ENCODE peak calls at places on chromosomes 1 and 21, in eight cellular contexts. One of them, this sample, is unnamed. For H3K4me1, the result is how much of the 10 kb centered on the place peaks cover.

GRCh38 chr1:38464071-38464661 is 395.4 kb downstream of the RRAGC start:
- DNase-seq in A549: no peak
- DNase-seq in GM23338: no peak
- DNase-seq in H1: no peak
- DNase-seq in IMR-90: no peak
- DNase-seq in H9: no peak
- DNase-seq in left lung: no peak
- DNase-seq in effector memory CD4-positive, alpha-beta T cell: no peak
- DNase-seq in this sample: no peak

GRCh38 chr1:33363470-33363861 is 42.6 kb upstream of the A3GALT2 start:
- DNase-seq in H9: no peak
- DNase-seq in GM23338: no peak
- DNase-seq in IMR-90: no peak
- DNase-seq in left lung: no peak
- DNase-seq in A549: no peak
- DNase-seq in effector memory CD4-positive, alpha-beta T cell: no peak
- DNase-seq in H1: no peak
- DNase-seq in this sample: no peak

GRCh38 chr1:12478612-12478985 is 139.4 kb downstream of the DHRS3 start:
- DNase-seq in left lung: no peak
- DNase-seq in H1: no peak
- DNase-seq in GM23338: no peak
- DNase-seq in H9: no peak
- DNase-seq in A549: no peak
- DNase-seq in IMR-90: no peak
- DNase-seq in effector memory CD4-positive, alpha-beta T cell: no peak
- DNase-seq in this sample: no peak

GRCh38 chr1:20873311-20873710 is 86.2 kb upstream of the HP1BP3 start:
- DNase-seq in effector memory CD4-positive, alpha-beta T cell: no peak
- DNase-seq in IMR-90: peak
- DNase-seq in H1: no peak
- DNase-seq in H9: no peak
- DNase-seq in A549: no peak
- DNase-seq in left lung: no peak
- DNase-seq in GM23338: no peak
- DNase-seq in this sample: no peak

GRCh38 chr1:47468759-47469404 is 31.0 kb downstream of the FOXD2 start:
- DNase-seq in left lung: no peak
- DNase-seq in A549: no peak
- DNase-seq in H9: no peak
- DNase-seq in H1: no peak
- DNase-seq in IMR-90: no peak
- DNase-seq in GM23338: peak
- DNase-seq in effector memory CD4-positive, alpha-beta T cell: no peak
- DNase-seq in this sample: no peak

GRCh38 chr1:163320891-163321290 is 863 bp upstream of the NUF2 start:
- DNase-seq in effector memory CD4-positive, alpha-beta T cell: no peak
- DNase-seq in H9: no peak
- DNase-seq in GM23338: peak
- DNase-seq in IMR-90: no peak
- DNase-seq in left lung: no peak
- DNase-seq in H1: no peak
- DNase-seq in A549: no peak
- DNase-seq in this sample: no peak

GRCh38 chr1:192724670-192725069 is 84.2 kb upstream of the RGS2 start:
- DNase-seq in H9: no peak
- DNase-seq in left lung: no peak
- DNase-seq in A549: no peak
- DNase-seq in effector memory CD4-positive, alpha-beta T cell: no peak
- DNase-seq in H1: no peak
- DNase-seq in IMR-90: peak
- DNase-seq in GM23338: no peak
- DNase-seq in this sample: peak

GRCh38 chr1:92441316-92442311 is 45.1 kb downstream of the GFI1 start:
- DNase-seq in IMR-90: no peak
- DNase-seq in GM23338: peak
- DNase-seq in A549: peak
- DNase-seq in effector memory CD4-positive, alpha-beta T cell: no peak
- DNase-seq in left lung: no peak
- DNase-seq in H9: peak
- DNase-seq in H1: peak
- DNase-seq in this sample: no peak

GRCh38 chr1:193060938-193061337 is 1.5 kb downstream of the RO60 start:
- DNase-seq in H1: no peak
- DNase-seq in A549: no peak
- DNase-seq in H9: no peak
- DNase-seq in effector memory CD4-positive, alpha-beta T cell: no peak
- DNase-seq in IMR-90: peak
- DNase-seq in left lung: no peak
- DNase-seq in GM23338: no peak
- DNase-seq in this sample: peak

GRCh38 chr21:17610862-17611261 is 1.8 kb downstream of the BTG3 start:
- DNase-seq in left lung: peak
- DNase-seq in A549: peak
- DNase-seq in H9: no peak
- DNase-seq in effector memory CD4-positive, alpha-beta T cell: no peak
- DNase-seq in H1: no peak
- DNase-seq in GM23338: no peak
- DNase-seq in IMR-90: peak
- DNase-seq in this sample: peak

GRCh38 chr1:206685256-206685748 is 597 bp downstream of the MAPKAPK2 start:
- DNase-seq in H1: no peak
- DNase-seq in H9: no peak
- DNase-seq in A549: peak
- DNase-seq in left lung: peak
- DNase-seq in IMR-90: peak
- DNase-seq in GM23338: peak
- DNase-seq in effector memory CD4-positive, alpha-beta T cell: peak
- DNase-seq in this sample: peak

GRCh38 chr1:21673277-21673780 is 4.2 kb upstream of the RAP1GAP start:
- DNase-seq in IMR-90: peak
- DNase-seq in effector memory CD4-positive, alpha-beta T cell: no peak
- DNase-seq in H9: peak
- DNase-seq in left lung: no peak
- DNase-seq in A549: no peak
- DNase-seq in H1: no peak
- DNase-seq in GM23338: no peak
- DNase-seq in this sample: peak

GRCh38 chr1:215081566-215082531 is 688 bp upstream of the KCNK2 start:
- DNase-seq in H1: no peak
- DNase-seq in effector memory CD4-positive, alpha-beta T cell: no peak
- DNase-seq in H9: peak
- DNase-seq in GM23338: peak
- DNase-seq in IMR-90: peak
- DNase-seq in A549: no peak
- DNase-seq in left lung: peak
- DNase-seq in this sample: peak

GRCh38 chr1:84836145-84836544 is 56.9 kb downstream of the LPAR3 start:
- DNase-seq in GM23338: no peak
- DNase-seq in H9: no peak
- DNase-seq in A549: no peak
- DNase-seq in left lung: no peak
- DNase-seq in effector memory CD4-positive, alpha-beta T cell: no peak
- DNase-seq in IMR-90: no peak
- DNase-seq in H1: no peak
- DNase-seq in this sample: no peak

GRCh38 chr21:25708467-25709065 is 26.1 kb downstream of the ATP5PF start:
- DNase-seq in GM23338: peak
- DNase-seq in H9: no peak
- DNase-seq in H1: no peak
- DNase-seq in effector memory CD4-positive, alpha-beta T cell: peak
- DNase-seq in A549: peak
- DNase-seq in IMR-90: peak
- DNase-seq in left lung: no peak
- DNase-seq in this sample: peak

GRCh38 chr21:25901580-25901979 is 166.8 kb downstream of the GABPA start:
- DNase-seq in A549: no peak
- DNase-seq in left lung: no peak
- DNase-seq in IMR-90: peak
- DNase-seq in GM23338: no peak
- DNase-seq in H9: no peak
- DNase-seq in H1: no peak
- DNase-seq in effector memory CD4-positive, alpha-beta T cell: no peak
- DNase-seq in this sample: no peak

GRCh38 chr1:15012822-15013221 is 140.7 kb upstream of the TMEM51 start:
- DNase-seq in GM23338: no peak
- DNase-seq in A549: no peak
- DNase-seq in effector memory CD4-positive, alpha-beta T cell: no peak
- DNase-seq in IMR-90: no peak
- DNase-seq in H9: no peak
- DNase-seq in H1: no peak
- DNase-seq in left lung: peak
- DNase-seq in this sample: no peak

GRCh38 chr1:1436634-1437032 is 1.1 kb downstream of the VWA1 start:
- DNase-seq in GM23338: no peak
- DNase-seq in H9: no peak
- DNase-seq in effector memory CD4-positive, alpha-beta T cell: no peak
- DNase-seq in A549: no peak
- DNase-seq in H1: no peak
- DNase-seq in IMR-90: no peak
- DNase-seq in left lung: no peak
- DNase-seq in this sample: no peak

GRCh38 chr21:29304577-29304976 is 5.9 kb downstream of the BACH1 start:
- DNase-seq in IMR-90: no peak
- DNase-seq in GM23338: no peak
- DNase-seq in A549: no peak
- DNase-seq in left lung: no peak
- DNase-seq in H9: no peak
- DNase-seq in H1: no peak
- DNase-seq in effector memory CD4-positive, alpha-beta T cell: no peak
- DNase-seq in this sample: no peak
- H3K4me1 ChIP-seq in IMR-90: under half
- H3K4me1 ChIP-seq in GM23338: half or more
- H3K4me1 ChIP-seq in A549: under half
- H3K4me1 ChIP-seq in left lung: half or more
- H3K4me1 ChIP-seq in H9: under half
- H3K4me1 ChIP-seq in H1: under half
- H3K4me1 ChIP-seq in effector memory CD4-positive, alpha-beta T cell: under half
- H3K4me1 ChIP-seq in this sample: half or more

DNA sequence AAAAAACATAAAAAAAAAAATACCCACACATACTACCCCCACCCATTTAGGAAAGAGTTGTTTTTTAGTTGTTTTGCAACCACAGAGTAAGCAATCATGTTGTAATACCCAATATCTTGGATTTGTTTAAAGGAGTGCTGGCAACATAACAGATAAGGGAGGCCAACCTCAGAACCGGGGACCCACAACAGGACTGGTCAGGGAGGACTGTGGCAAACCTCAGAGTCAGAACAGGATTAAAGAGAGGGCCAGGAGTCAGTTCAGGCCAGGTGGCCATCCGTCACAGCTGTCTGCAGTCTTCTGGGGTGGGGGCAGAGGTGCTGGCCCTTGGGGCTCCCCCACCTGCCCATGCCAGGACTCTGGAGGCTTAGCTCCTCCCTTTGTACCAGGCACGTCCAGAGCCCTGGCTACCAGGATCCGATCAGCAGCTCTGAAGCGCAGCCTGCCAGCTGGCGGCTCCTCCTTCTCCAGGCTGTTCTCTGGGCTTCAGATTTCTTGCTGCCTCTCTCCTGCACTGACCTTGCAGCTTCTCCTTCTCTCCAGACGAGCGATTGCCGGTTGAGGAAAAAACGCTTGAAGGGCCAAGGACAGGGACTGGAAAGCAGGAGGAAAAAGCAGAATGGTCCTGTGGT is 7.9 kb downstream of the H6PD start:
- DNase-seq in left lung: peak
- DNase-seq in GM23338: no peak
- DNase-seq in IMR-90: no peak
- DNase-seq in effector memory CD4-positive, alpha-beta T cell: no peak
- DNase-seq in H9: no peak
- DNase-seq in H1: no peak
- DNase-seq in A549: no peak
- DNase-seq in this sample: peak
- H3K4me1 ChIP-seq in left lung: under half
- H3K4me1 ChIP-seq in GM23338: under half
- H3K4me1 ChIP-seq in IMR-90: under half
- H3K4me1 ChIP-seq in effector memory CD4-positive, alpha-beta T cell: under half
- H3K4me1 ChIP-seq in H9: under half
- H3K4me1 ChIP-seq in H1: under half
- H3K4me1 ChIP-seq in A549: under half
- H3K4me1 ChIP-seq in this sample: half or more

GRCh38 chr1:164689672-164690655 is 131.0 kb downstream of the PBX1 start:
- DNase-seq in effector memory CD4-positive, alpha-beta T cell: no peak
- DNase-seq in IMR-90: no peak
- DNase-seq in left lung: no peak
- DNase-seq in A549: no peak
- DNase-seq in GM23338: no peak
- DNase-seq in H9: no peak
- DNase-seq in H1: no peak
- DNase-seq in this sample: no peak

GRCh38 chr1:164685656-164686055 is 126.7 kb downstream of the PBX1 start:
- DNase-seq in effector memory CD4-positive, alpha-beta T cell: no peak
- DNase-seq in left lung: no peak
- DNase-seq in A549: no peak
- DNase-seq in IMR-90: no peak
- DNase-seq in H1: no peak
- DNase-seq in GM23338: no peak
- DNase-seq in H9: no peak
- DNase-seq in this sample: no peak

GRCh38 chr1:164692420-164692819 is 133.4 kb downstream of the PBX1 start:
- DNase-seq in left lung: no peak
- DNase-seq in GM23338: no peak
- DNase-seq in IMR-90: no peak
- DNase-seq in H1: no peak
- DNase-seq in H9: no peak
- DNase-seq in A549: no peak
- DNase-seq in effector memory CD4-positive, alpha-beta T cell: no peak
- DNase-seq in this sample: no peak

GRCh38 chr1:164685247-164685646 is 126.3 kb downstream of the PBX1 start:
- DNase-seq in GM23338: no peak
- DNase-seq in H1: no peak
- DNase-seq in left lung: no peak
- DNase-seq in H9: no peak
- DNase-seq in IMR-90: no peak
- DNase-seq in A549: no peak
- DNase-seq in effector memory CD4-positive, alpha-beta T cell: no peak
- DNase-seq in this sample: no peak

DNA sequence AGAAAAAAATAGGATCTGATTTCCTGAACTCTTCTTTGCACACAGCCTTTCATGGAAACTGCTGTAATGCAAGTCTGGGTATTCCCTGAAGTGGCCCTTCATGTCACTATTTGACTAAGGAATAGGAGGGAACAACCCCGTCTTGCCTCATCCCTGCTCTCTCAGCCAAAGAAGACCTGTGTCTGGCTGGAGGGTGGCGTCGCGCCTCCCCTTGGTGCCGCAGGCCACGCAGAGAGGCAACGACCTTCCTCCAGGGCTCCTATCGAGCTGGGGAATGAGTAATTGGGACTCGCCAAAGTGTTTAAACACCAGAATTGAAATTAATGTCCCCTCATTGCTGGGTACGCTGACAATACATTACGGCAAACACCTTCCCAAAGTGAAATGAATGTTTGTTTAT is 129.8 kb downstream of the PBX1 start:
- DNase-seq in effector memory CD4-positive, alpha-beta T cell: no peak
- DNase-seq in left lung: no peak
- DNase-seq in H9: no peak
- DNase-seq in IMR-90: no peak
- DNase-seq in H1: no peak
- DNase-seq in GM23338: no peak
- DNase-seq in A549: no peak
- DNase-seq in this sample: no peak
- H3K4me1 ChIP-seq in effector memory CD4-positive, alpha-beta T cell: under half
- H3K4me1 ChIP-seq in left lung: under half
- H3K4me1 ChIP-seq in H9: under half
- H3K4me1 ChIP-seq in IMR-90: under half
- H3K4me1 ChIP-seq in H1: under half
- H3K4me1 ChIP-seq in GM23338: under half
- H3K4me1 ChIP-seq in A549: under half
- H3K4me1 ChIP-seq in this sample: under half

GRCh38 chr1:27327964-27328363 is 6.0 kb downstream of the TMEM222 start:
- DNase-seq in H1: no peak
- DNase-seq in H9: no peak
- DNase-seq in GM23338: no peak
- DNase-seq in left lung: no peak
- DNase-seq in A549: no peak
- DNase-seq in effector memory CD4-positive, alpha-beta T cell: no peak
- DNase-seq in IMR-90: no peak
- DNase-seq in this sample: no peak
- H3K4me1 ChIP-seq in H1: under half
- H3K4me1 ChIP-seq in H9: under half
- H3K4me1 ChIP-seq in GM23338: under half
- H3K4me1 ChIP-seq in left lung: under half
- H3K4me1 ChIP-seq in A549: under half
- H3K4me1 ChIP-seq in effector memory CD4-positive, alpha-beta T cell: under half
- H3K4me1 ChIP-seq in IMR-90: under half
- H3K4me1 ChIP-seq in this sample: under half

This sample was measured in adipocyte.